ENCODE peak calls at places on chromosomes 1 and 21, in six cellular contexts. J is IMR-90, F is GM12878, T is K562, Y is HCT116, D is SK-N-SH. O is an unnamed sample.

GRCh38 chr1:152458384-152459185 is 44.5 kb upstream of the CRNN start:
- DNase-seq in F (peak; percentile 48), D (peak; percentile 49), Y (peak; percentile 76), J (peak; percentile 65), T (peak; percentile 54), O (peak; percentile 82)

GRCh38 chr21:45899317-45900033 is 82.1 kb upstream of the COL6A1 start:
- DNase-seq in J (no peak), T (no peak), F (no peak), D (no peak), Y (no peak), O (no peak)

GRCh38 chr1:166822385-166822784 is 16.9 kb upstream of the POGK start:
- DNase-seq in T (peak; percentile 77), Y (no peak), J (no peak), F (no peak), D (peak; percentile 45), O (peak; percentile 13)

GRCh38 chr1:55517036-55517435 is 301.9 kb upstream of the USP24 start:
- DNase-seq in D (no peak), Y (no peak), T (no peak), J (no peak), F (no peak), O (no peak)

GRCh38 chr1:24957808-24958752 is 28.0 kb upstream of the RUNX3 start:
- DNase-seq in T (no peak), F (no peak), D (no peak), J (no peak), Y (no peak), O (no peak)

GRCh38 chr21:42755031-42755665 is 101.7 kb downstream of the PDE9A start:
- DNase-seq in J (no peak), Y (no peak), T (no peak), F (no peak), D (no peak), O (no peak)

GRCh38 chr1:48005254-48006162 is 8.3 kb upstream of the TRABD2B start:
- DNase-seq in J (no peak), F (no peak), T (no peak), Y (no peak), D (no peak), O (no peak)

GRCh38 chr1:235640580-235640979 is 9.0 kb downstream of the GNG4 start:
- DNase-seq in D (no peak), T (no peak), J (no peak), Y (no peak), F (no peak), O (no peak)

GRCh38 chr1:199821029-199821779 is 206.3 kb upstream of the NR5A2 start:
- DNase-seq in D (no peak), J (no peak), F (no peak), Y (no peak), T (no peak), O (no peak)

GRCh38 chr1:157753611-157754010 is 23.3 kb downstream of the FCRL2 start:
- DNase-seq in Y (no peak), D (no peak), T (no peak), F (no peak), J (no peak), O (no peak)

GRCh38 chr1:247639381-247639981 is 34.1 kb downstream of the OR2G3 start:
- DNase-seq in F (no peak), Y (no peak), J (peak; percentile 4), D (peak; percentile 65), T (peak; percentile 67), O (no peak)

GRCh38 chr1:18668051-18668450 is 37.4 kb downstream of the PAX7 start:
- DNase-seq in Y (no peak), D (no peak), T (no peak), J (no peak), F (no peak), O (no peak)

GRCh38 chr1:211352985-211353515 is 26.4 kb downstream of the TRAF5 start:
- DNase-seq in D (no peak), T (peak; percentile 80), F (no peak), Y (peak; percentile 15), J (no peak), O (peak; percentile 45)

GRCh38 chr1:174040387-174040786 is 18.2 kb upstream of the RC3H1 start:
- DNase-seq in F (no peak), J (peak; percentile 95), T (no peak), Y (peak; percentile 49), D (no peak), O (no peak)

GRCh38 chr1:118717893-118718292 is 270.2 kb downstream of the TBX15 start:
- DNase-seq in Y (no peak), T (no peak), D (no peak), J (no peak), F (no peak), O (no peak)

GRCh38 chr21:42733874-42734273 is 80.5 kb downstream of the PDE9A start:
- DNase-seq in T (no peak), D (no peak), J (no peak), Y (no peak), F (no peak), O (no peak)

GRCh38 chr1:25607123-25607522 is 9.5 kb upstream of the MAN1C1 start:
- DNase-seq in T (no peak), Y (no peak), D (no peak), F (no peak), J (no peak), O (no peak)

GRCh38 chr1:100622966-100623762 is 85.2 kb downstream of the GPR88 start:
- DNase-seq in D (no peak), F (no peak), Y (no peak), J (peak; percentile 93), T (no peak), O (peak; percentile 73)

GRCh38 chr1:234072793-234073192 is 168.3 kb downstream of the SLC35F3 start:
- DNase-seq in Y (no peak), T (no peak), D (no peak), F (no peak), J (no peak), O (no peak)

GRCh38 chr1:167109125-167109524 is 15.2 kb downstream of the STYXL2 start:
- DNase-seq in J (no peak), T (no peak), D (no peak), Y (no peak), F (no peak), O (no peak)

GRCh38 chr1:51237714-51238403 is 1.8 kb downstream of the RNF11 start:
- DNase-seq in J (peak; percentile 69), T (peak; percentile 16), D (no peak), F (no peak), Y (no peak), O (no peak)

GRCh38 chr1:56190975-56191768 is 388.2 kb downstream of the PLPP3 start:
- DNase-seq in D (no peak), Y (no peak), J (peak; percentile 57), F (no peak), T (no peak), O (peak; percentile 16)

GRCh38 chr1:166905930-166906329 is 29.9 kb upstream of the TADA1 start:
- DNase-seq in J (peak; percentile 37), F (no peak), D (no peak), T (no peak), Y (no peak), O (no peak)

GRCh38 chr1:14541348-14541747 is 57.1 kb upstream of the KAZN start:
- DNase-seq in D (no peak), F (no peak), J (no peak), T (no peak), Y (no peak), O (no peak)

GRCh38 chr1:177589166-177589565 is 380.7 kb downstream of the SEC16B start:
- DNase-seq in T (no peak), D (no peak), Y (no peak), F (no peak), J (no peak), O (no peak)

GRCh38 chr1:8718878-8719361 is 98.5 kb downstream of the RERE start:
- DNase-seq in D (peak; percentile 45), T (no peak), F (no peak), J (no peak), Y (no peak), O (no peak)

GRCh38 chr1:233993651-233994050 is 89.2 kb downstream of the SLC35F3 start:
- DNase-seq in D (no peak), Y (peak; percentile 91), J (no peak), T (no peak), F (peak; percentile 5), O (peak; percentile 29)

GRCh38 chr1:23578311-23578996 is 19.2 kb upstream of the ID3 start:
- DNase-seq in F (no peak), J (peak; percentile 72), Y (no peak), T (no peak), D (no peak), O (no peak)

GRCh38 chr1:23577056-23577985 is 18.0 kb upstream of the ID3 start:
- DNase-seq in D (no peak), J (peak; percentile 95), T (peak; percentile 50), Y (no peak), F (peak; percentile 92), O (peak; percentile 85)

GRCh38 chr1:23582820-23583219 is 23.5 kb upstream of the ID3 start:
- DNase-seq in J (no peak), Y (no peak), F (no peak), D (no peak), T (no peak), O (no peak)

GRCh38 chr1:23578997-23579363 is 19.7 kb upstream of the ID3 start:
- DNase-seq in J (no peak), Y (no peak), F (no peak), T (no peak), D (no peak), O (no peak)

GRCh38 chr1:23581219-23581618 is 21.9 kb upstream of the ID3 start:
- DNase-seq in D (peak; percentile 79), T (no peak), J (peak; percentile 96), F (no peak), Y (no peak), O (peak; percentile 58)
- TF ChIP-seq RAD21 in D (no peak), T (no peak), J (no peak), F (no peak), Y (no peak), O (no peak)

GRCh38 chr1:245215071-245215470 is 60.3 kb downstream of the KIF26B start:
- DNase-seq in J (no peak), F (no peak), T (no peak), Y (no peak), D (peak; percentile 66), O (no peak)

GRCh38 chr1:245213066-245213465 is 58.3 kb downstream of the KIF26B start:
- DNase-seq in J (no peak), Y (no peak), F (no peak), D (no peak), T (no peak), O (no peak)

GRCh38 chr1:245220381-245220985 is 65.7 kb downstream of the KIF26B start:
- DNase-seq in Y (no peak), J (no peak), F (no peak), D (no peak), T (no peak), O (no peak)

GRCh38 chr1:245217853-245218608 is 63.2 kb downstream of the KIF26B start:
- DNase-seq in J (no peak), D (no peak), T (no peak), Y (no peak), F (no peak), O (no peak)

GRCh38 chr1:245216356-245217110 is 61.7 kb downstream of the KIF26B start:
- DNase-seq in J (no peak), T (no peak), F (no peak), D (no peak), Y (no peak), O (no peak)
- TF ChIP-seq RAD21 in J (no peak), T (no peak), F (no peak), D (no peak), Y (no peak), O (no peak)

GRCh38 chr1:201171063-201172036 is 17.1 kb upstream of the TMEM9 start:
- DNase-seq in F (no peak), J (peak; percentile 46), D (peak; percentile 85), T (peak; percentile 75), Y (peak; percentile 46), O (peak; percentile 57)
- TF ChIP-seq RAD21 in F (no peak), J (no peak), D (no peak), T (no peak), Y (no peak), O (peak; percentile 34)

GRCh38 chr1:160646711-160647328 is at the start of gene SLAMF1:
- DNase-seq in Y (no peak), J (no peak), D (no peak), T (no peak), F (peak; percentile 95), O (no peak)
- TF ChIP-seq RAD21 in Y (no peak), J (no peak), D (no peak), T (no peak), F (no peak), O (no peak)

O was measured in A549.